ENCODE peak calls at places on chromosomes 6 and 20, in six cellular contexts. E is PC-3; M is sigmoid colon; C is stomach; G is right cardiac atrium; S is naive thymus-derived CD4-positive, alpha-beta T cell. H is an unnamed sample.

GRCh38 chr6:51753635-51754034 is 333.8 kb downstream of the PKHD1 start:
- DNase-seq in E (peak; percentile 50), S (no peak), C (peak; percentile 28), M (no peak), G (peak; percentile 65), H (no peak)

GRCh38 chr6:52663120-52663934 is 7.6 kb upstream of the TMEM14A start:
- DNase-seq in C (peak; percentile 44), S (peak; percentile 53), M (peak; percentile 75), G (no peak), E (peak; percentile 77), H (peak; percentile 51)

GRCh38 chr20:3162080-3162611 is 2.5 kb upstream of the FASTKD5 start:
- DNase-seq in E (no peak), G (no peak), S (no peak), C (peak; percentile 42), M (peak; percentile 62), H (no peak)

GRCh38 chr6:127190552-127190951 is 72.1 kb downstream of the RSPO3 start:
- DNase-seq in E (peak; percentile 41), S (no peak), C (no peak), M (no peak), G (no peak), H (no peak)

GRCh38 chr20:33188421-33188820 is 20.5 kb downstream of the BPIFA2 start:
- DNase-seq in E (no peak), S (no peak), M (no peak), G (no peak), C (no peak), H (no peak)

GRCh38 chr6:127992144-127992543 is 91.3 kb upstream of the THEMIS start:
- DNase-seq in S (no peak), M (no peak), C (no peak), E (no peak), G (no peak), H (no peak)

GRCh38 chr6:168671028-168671862 is 230.3 kb downstream of the SMOC2 start:
- DNase-seq in G (no peak), S (no peak), E (no peak), C (no peak), M (no peak), H (no peak)

GRCh38 chr20:38067717-38068365 is 34.3 kb downstream of the RPRD1B start:
- DNase-seq in E (no peak), G (no peak), C (no peak), S (no peak), M (no peak), H (no peak)

GRCh38 chr6:140747114-140747513 is 1372.7 kb upstream of the CITED2 start:
- DNase-seq in E (no peak), M (no peak), S (no peak), C (no peak), G (peak; percentile 1), H (no peak)

DNA sequence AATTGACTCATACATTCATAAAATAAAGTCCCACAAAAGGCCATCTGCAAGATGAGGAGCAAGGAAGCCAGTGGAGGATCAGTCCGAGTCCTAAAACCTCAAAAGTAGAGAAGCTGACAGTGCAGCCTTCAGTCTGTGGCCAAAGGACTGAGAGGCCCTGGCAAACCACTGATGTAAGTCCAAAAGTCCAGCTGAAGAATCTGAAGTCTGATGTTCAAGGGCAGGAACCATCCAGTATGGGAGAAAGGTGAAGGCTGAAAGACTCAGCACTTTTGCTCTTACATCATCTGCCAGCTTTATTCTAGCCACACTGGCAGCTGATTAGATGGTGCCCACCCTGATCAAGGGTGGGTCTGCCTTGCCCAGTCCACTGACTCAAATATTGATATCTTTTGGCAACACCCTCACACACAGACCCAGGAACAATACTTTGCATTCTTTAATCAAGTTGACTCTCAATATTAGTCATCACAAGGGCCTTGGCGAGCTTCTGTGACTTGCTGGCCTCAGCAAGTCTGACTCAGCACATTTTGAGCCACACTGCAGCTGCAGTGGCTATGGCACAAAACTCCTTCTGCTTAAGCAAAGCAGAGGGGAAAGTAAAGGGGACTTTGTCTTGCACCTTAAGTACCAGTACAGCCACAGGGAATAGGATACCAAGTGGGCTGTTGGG is 1370.3 kb upstream of the CITED2 start:
- DNase-seq in G (peak; percentile 46), M (no peak), S (no peak), C (peak; percentile 29), E (peak; percentile 67), H (no peak)
- H3K9me3 ChIP-seq in G (no peaks in the 10 kb centered on the region), M (no peaks in the 10 kb centered on the region), S (no peaks in the 10 kb centered on the region), C (peaks cover 14% of the 10 kb centered on the region), E (no peaks in the 10 kb centered on the region), H (peaks cover 2% of the 10 kb centered on the region)

GRCh38 chr6:26128013-26128771 is 41.0 kb downstream of the HFE start:
- DNase-seq in G (no peak), M (no peak), S (no peak), C (no peak), E (no peak), H (no peak)
- H3K4me3 ChIP-seq in G (no peak overlapping the region), M (no peak overlapping the region), S (no peak overlapping the region), C (peak overlapping the region; percentile 70), E (peak overlapping the region; percentile 96), H (no peak overlapping the region)

GRCh38 chr6:149950423-149950822 is 8.6 kb downstream of the ULBP2 start:
- DNase-seq in S (no peak), C (no peak), E (no peak), M (no peak), G (no peak), H (no peak)
- H3K27me3 ChIP-seq in S (peaks cover 16% of the 10 kb centered on the region), C (peaks cover 92% of the 10 kb centered on the region), E (no peaks in the 10 kb centered on the region), M (peaks cover 14% of the 10 kb centered on the region), G (no peaks in the 10 kb centered on the region), H (no peaks in the 10 kb centered on the region)

GRCh38 chr20:59814835-59815340 is 118.5 kb downstream of the SYCP2 start:
- DNase-seq in E (no peak), M (no peak), C (no peak), S (no peak), G (no peak), H (peak; percentile 25)
- H3K9me3 ChIP-seq in E (no peaks in the 10 kb centered on the region), M (no peaks in the 10 kb centered on the region), C (no peaks in the 10 kb centered on the region), S (no peaks in the 10 kb centered on the region), G (no peaks in the 10 kb centered on the region), H (no peaks in the 10 kb centered on the region)

GRCh38 chr20:52084727-52085126 is 106.9 kb downstream of the ZFP64 start:
- DNase-seq in S (no peak), C (no peak), G (no peak), M (no peak), E (no peak), H (no peak)
- H3K4me3 ChIP-seq in S (no peak overlapping the region), C (no peak overlapping the region), G (no peak overlapping the region), M (no peak overlapping the region), E (no peak overlapping the region), H (no peak overlapping the region)

H was measured in lung.